ENCODE peak calls at places on chromosomes 3 and 15, in ten cellular contexts. One of them, this sample, is unnamed.

GRCh38 chr3:16515885-16516420 is 2.5 kb upstream of the RFTN1 start:
- DNase-seq in caudate nucleus: no peak
- DNase-seq in HuH-7.5: no peak
- DNase-seq in stimulated activated CD4-positive, alpha-beta T cell treated with anti-CD3 and anti-CD28 coated beads, TNF-alpha, amount 100 ng/mL, for 48 hours: no peak
- DNase-seq in suprapubic skin: no peak
- DNase-seq in DMS53: no peak
- DNase-seq in cardiac septum: no peak
- DNase-seq in activated CD4-positive, alpha-beta T cell treated with anti-CD3 and anti-CD28 coated beads, Interleukin-2, amount 50 U/mL, for 24 hours: no peak
- DNase-seq in kidney tubule cell: no peak
- DNase-seq in C1 segment of cervical spinal cord: no peak
- DNase-seq in this sample: no peak

GRCh38 chr3:46397111-46397510 is 9.8 kb downstream of the CCR5AS start:
- DNase-seq in caudate nucleus: no peak
- DNase-seq in HuH-7.5: no peak
- DNase-seq in stimulated activated CD4-positive, alpha-beta T cell treated with anti-CD3 and anti-CD28 coated beads, TNF-alpha, amount 100 ng/mL, for 48 hours: no peak
- DNase-seq in suprapubic skin: no peak
- DNase-seq in DMS53: no peak
- DNase-seq in cardiac septum: no peak
- DNase-seq in activated CD4-positive, alpha-beta T cell treated with anti-CD3 and anti-CD28 coated beads, Interleukin-2, amount 50 U/mL, for 24 hours: no peak
- DNase-seq in kidney tubule cell: no peak
- DNase-seq in C1 segment of cervical spinal cord: no peak
- DNase-seq in this sample: no peak

GRCh38 chr3:185998136-185998535 is 60.3 kb upstream of the TRA2B start:
- DNase-seq in caudate nucleus: no peak
- DNase-seq in HuH-7.5: no peak
- DNase-seq in stimulated activated CD4-positive, alpha-beta T cell treated with anti-CD3 and anti-CD28 coated beads, TNF-alpha, amount 100 ng/mL, for 48 hours: no peak
- DNase-seq in suprapubic skin: no peak
- DNase-seq in DMS53: no peak
- DNase-seq in cardiac septum: no peak
- DNase-seq in activated CD4-positive, alpha-beta T cell treated with anti-CD3 and anti-CD28 coated beads, Interleukin-2, amount 50 U/mL, for 24 hours: no peak
- DNase-seq in kidney tubule cell: no peak
- DNase-seq in C1 segment of cervical spinal cord: no peak
- DNase-seq in this sample: no peak

GRCh38 chr3:179463299-179463698 is 12.0 kb upstream of the GNB4 start:
- DNase-seq in caudate nucleus: no peak
- DNase-seq in HuH-7.5: no peak
- DNase-seq in stimulated activated CD4-positive, alpha-beta T cell treated with anti-CD3 and anti-CD28 coated beads, TNF-alpha, amount 100 ng/mL, for 48 hours: no peak
- DNase-seq in suprapubic skin: no peak
- DNase-seq in DMS53: no peak
- DNase-seq in cardiac septum: no peak
- DNase-seq in activated CD4-positive, alpha-beta T cell treated with anti-CD3 and anti-CD28 coated beads, Interleukin-2, amount 50 U/mL, for 24 hours: no peak
- DNase-seq in kidney tubule cell: no peak
- DNase-seq in C1 segment of cervical spinal cord: no peak
- DNase-seq in this sample: no peak

GRCh38 chr15:45448066-45448510 is 69.7 kb upstream of the GATM start:
- DNase-seq in caudate nucleus: no peak
- DNase-seq in HuH-7.5: no peak
- DNase-seq in stimulated activated CD4-positive, alpha-beta T cell treated with anti-CD3 and anti-CD28 coated beads, TNF-alpha, amount 100 ng/mL, for 48 hours: no peak
- DNase-seq in suprapubic skin: peak
- DNase-seq in DMS53: peak
- DNase-seq in cardiac septum: no peak
- DNase-seq in activated CD4-positive, alpha-beta T cell treated with anti-CD3 and anti-CD28 coated beads, Interleukin-2, amount 50 U/mL, for 24 hours: no peak
- DNase-seq in kidney tubule cell: peak
- DNase-seq in C1 segment of cervical spinal cord: peak
- DNase-seq in this sample: no peak

GRCh38 chr15:60905587-60905986 is 323.5 kb downstream of the RORA start:
- DNase-seq in caudate nucleus: no peak
- DNase-seq in HuH-7.5: no peak
- DNase-seq in stimulated activated CD4-positive, alpha-beta T cell treated with anti-CD3 and anti-CD28 coated beads, TNF-alpha, amount 100 ng/mL, for 48 hours: no peak
- DNase-seq in suprapubic skin: no peak
- DNase-seq in DMS53: peak
- DNase-seq in cardiac septum: no peak
- DNase-seq in activated CD4-positive, alpha-beta T cell treated with anti-CD3 and anti-CD28 coated beads, Interleukin-2, amount 50 U/mL, for 24 hours: no peak
- DNase-seq in kidney tubule cell: no peak
- DNase-seq in C1 segment of cervical spinal cord: no peak
- DNase-seq in this sample: peak

GRCh38 chr15:81256916-81257315 is 60.2 kb downstream of the IL16 start:
- DNase-seq in caudate nucleus: no peak
- DNase-seq in HuH-7.5: no peak
- DNase-seq in stimulated activated CD4-positive, alpha-beta T cell treated with anti-CD3 and anti-CD28 coated beads, TNF-alpha, amount 100 ng/mL, for 48 hours: no peak
- DNase-seq in suprapubic skin: no peak
- DNase-seq in DMS53: peak
- DNase-seq in cardiac septum: no peak
- DNase-seq in activated CD4-positive, alpha-beta T cell treated with anti-CD3 and anti-CD28 coated beads, Interleukin-2, amount 50 U/mL, for 24 hours: no peak
- DNase-seq in kidney tubule cell: peak
- DNase-seq in C1 segment of cervical spinal cord: no peak
- DNase-seq in this sample: peak

GRCh38 chr15:101206173-101206572 is 45.7 kb downstream of the CHSY1 start:
- DNase-seq in caudate nucleus: no peak
- DNase-seq in HuH-7.5: no peak
- DNase-seq in stimulated activated CD4-positive, alpha-beta T cell treated with anti-CD3 and anti-CD28 coated beads, TNF-alpha, amount 100 ng/mL, for 48 hours: peak
- DNase-seq in suprapubic skin: no peak
- DNase-seq in DMS53: no peak
- DNase-seq in cardiac septum: no peak
- DNase-seq in activated CD4-positive, alpha-beta T cell treated with anti-CD3 and anti-CD28 coated beads, Interleukin-2, amount 50 U/mL, for 24 hours: peak
- DNase-seq in kidney tubule cell: peak
- DNase-seq in C1 segment of cervical spinal cord: peak
- DNase-seq in this sample: no peak

GRCh38 chr15:82936966-82937647 is 15.4 kb downstream of the HOMER2 start:
- DNase-seq in caudate nucleus: no peak
- DNase-seq in HuH-7.5: no peak
- DNase-seq in stimulated activated CD4-positive, alpha-beta T cell treated with anti-CD3 and anti-CD28 coated beads, TNF-alpha, amount 100 ng/mL, for 48 hours: no peak
- DNase-seq in suprapubic skin: no peak
- DNase-seq in DMS53: peak
- DNase-seq in cardiac septum: no peak
- DNase-seq in activated CD4-positive, alpha-beta T cell treated with anti-CD3 and anti-CD28 coated beads, Interleukin-2, amount 50 U/mL, for 24 hours: no peak
- DNase-seq in kidney tubule cell: peak
- DNase-seq in C1 segment of cervical spinal cord: no peak
- DNase-seq in this sample: no peak

GRCh38 chr3:40713306-40713705 is 188.5 kb downstream of the ZNF621 start:
- DNase-seq in caudate nucleus: no peak
- DNase-seq in HuH-7.5: no peak
- DNase-seq in stimulated activated CD4-positive, alpha-beta T cell treated with anti-CD3 and anti-CD28 coated beads, TNF-alpha, amount 100 ng/mL, for 48 hours: no peak
- DNase-seq in suprapubic skin: no peak
- DNase-seq in DMS53: no peak
- DNase-seq in cardiac septum: no peak
- DNase-seq in activated CD4-positive, alpha-beta T cell treated with anti-CD3 and anti-CD28 coated beads, Interleukin-2, amount 50 U/mL, for 24 hours: no peak
- DNase-seq in kidney tubule cell: no peak
- DNase-seq in C1 segment of cervical spinal cord: no peak
- DNase-seq in this sample: no peak

This sample was measured in HT-29.